ENCODE peak calls at places on chromosomes 6 and 20, in eight cellular contexts. K is OCI-LY7, N is tibial artery, F is transverse colon, D is AG04450, S is left lung, Q is HCT116, J is WERI-Rb-1. E is an unnamed sample.

GRCh38 chr6:5151955-5152401 is 66.8 kb downstream of the PPP1R3G start:
- DNase-seq in K (no peak), J (no peak), D (peak; percentile 18), N (no peak), S (no peak), F (no peak), Q (no peak), E (no peak)

GRCh38 chr6:111743859-111744692 is 129.2 kb downstream of the FYN start:
- DNase-seq in F (no peak), Q (no peak), D (peak; percentile 52), K (no peak), N (no peak), J (no peak), S (no peak), E (peak; percentile 52)

GRCh38 chr20:20734475-20734948 is 22.1 kb upstream of the RALGAPA2 start:
- DNase-seq in J (peak; percentile 24), F (no peak), D (no peak), K (no peak), Q (no peak), N (no peak), S (no peak), E (no peak)

GRCh38 chr6:167893416-167893815 is 66.7 kb downstream of the AFDN start:
- DNase-seq in Q (peak; percentile 10), K (no peak), D (no peak), S (no peak), J (no peak), F (no peak), N (no peak), E (no peak)

GRCh38 chr6:167396068-167396658 is 71.3 kb downstream of the TTLL2 start:
- DNase-seq in S (no peak), F (no peak), D (no peak), N (no peak), Q (no peak), K (no peak), J (no peak), E (no peak)

GRCh38 chr6:151847064-151847463 is 39.6 kb downstream of the ESR1 start:
- DNase-seq in S (no peak), J (no peak), N (no peak), D (no peak), F (no peak), Q (no peak), K (peak; percentile 24), E (no peak)

GRCh38 chr6:82247634-82248232 is at the start of gene IBTK:
- DNase-seq in D (peak; percentile 73), F (peak; percentile 96), S (peak; percentile 95), K (peak; percentile 91), Q (peak; percentile 86), N (peak; percentile 94), J (peak; percentile 93), E (peak; percentile 95)

GRCh38 chr20:57076202-57076651 is 190.2 kb downstream of the BMP7 start:
- DNase-seq in N (no peak), D (no peak), K (no peak), F (no peak), S (no peak), J (no peak), Q (no peak), E (no peak)

GRCh38 chr6:110033101-110033500 is 55.0 kb downstream of the GPR6 start:
- DNase-seq in J (no peak), D (no peak), Q (no peak), S (no peak), F (no peak), N (no peak), K (no peak), E (no peak)

GRCh38 chr20:37158248-37158647 is 20.9 kb upstream of the RPN2 start:
- DNase-seq in S (no peak), D (no peak), J (no peak), K (no peak), N (no peak), F (no peak), Q (no peak), E (no peak)

GRCh38 chr6:38179300-38179699 is 359.8 kb downstream of the ZFAND3 start:
- DNase-seq in K (no peak), N (peak; percentile 15), D (no peak), F (no peak), S (peak; percentile 15), J (peak; percentile 37), Q (no peak), E (no peak)

GRCh38 chr6:16168858-16169257 is 40.0 kb downstream of the MYLIP start:
- DNase-seq in J (peak; percentile 74), F (no peak), Q (peak; percentile 10), N (no peak), D (no peak), S (no peak), K (peak; percentile 48), E (no peak)

GRCh38 chr6:28757429-28758045 is 166.2 kb downstream of the TRIM27 start:
- DNase-seq in J (no peak), N (no peak), D (no peak), K (no peak), S (no peak), Q (no peak), F (no peak), E (no peak)

GRCh38 chr20:32285621-32286334 is 8.3 kb downstream of the KIF3B start:
- DNase-seq in Q (no peak), J (no peak), F (peak; percentile 40), S (no peak), N (no peak), D (no peak), K (peak; percentile 88), E (no peak)

DNA sequence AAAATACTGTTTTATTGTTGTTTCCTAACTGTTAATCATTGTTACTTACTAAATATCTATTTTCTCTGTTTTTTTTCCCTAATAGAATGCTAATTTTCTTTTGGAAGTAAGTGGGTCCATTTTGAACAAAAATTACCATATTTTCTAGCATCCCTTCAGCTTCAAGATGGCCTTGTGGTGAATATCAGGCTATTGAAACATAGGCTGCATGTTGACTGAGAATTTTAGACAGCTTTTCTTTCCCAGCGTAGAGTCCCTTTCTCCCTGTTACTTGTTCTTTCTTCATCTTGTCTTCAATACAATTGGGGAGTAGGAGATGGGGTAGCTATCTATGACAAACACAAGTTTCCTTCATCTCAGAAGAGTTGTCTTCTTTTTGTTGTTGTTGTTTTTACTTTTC is 397.0 kb downstream of the DOK5 start:
- DNase-seq in D (no peak), Q (no peak), N (no peak), F (no peak), K (no peak), S (no peak), J (no peak), E (no peak)
- H3K9me3 ChIP-seq in D (peaks cover 3% of the 10 kb centered on the region), Q (peaks cover 21% of the 10 kb centered on the region), N (no peaks in the 10 kb centered on the region), F (no peaks in the 10 kb centered on the region), K (no peaks in the 10 kb centered on the region), S (peaks cover 2% of the 10 kb centered on the region), J (no peaks in the 10 kb centered on the region), E (no peaks in the 10 kb centered on the region)

GRCh38 chr6:107636486-107636885 is 146.6 kb downstream of the SOBP start:
- DNase-seq in K (no peak), S (no peak), J (no peak), Q (no peak), F (no peak), N (no peak), D (no peak), E (no peak)
- TF ChIP-seq CTCF in K (peak; percentile 34), S (no peak), J (peak; percentile 22), Q (no peak), F (no peak), N (no peak), D (no peak), E (no peak)

GRCh38 chr20:51301026-51301425 is 241.5 kb downstream of the NFATC2 start:
- DNase-seq in J (no peak), F (no peak), Q (no peak), D (no peak), S (no peak), K (no peak), N (no peak), E (no peak)
- H3K9me3 ChIP-seq in J (peaks cover 12% of the 10 kb centered on the region), F (no peaks in the 10 kb centered on the region), Q (peaks cover 10% of the 10 kb centered on the region), D (peaks cover 17% of the 10 kb centered on the region), S (peaks cover 14% of the 10 kb centered on the region), K (peaks cover 15% of the 10 kb centered on the region), N (peaks cover 6% of the 10 kb centered on the region), E (peaks cover 16% of the 10 kb centered on the region)

GRCh38 chr20:48686238-48687096 is 141.3 kb downstream of the PREX1 start:
- DNase-seq in J (peak; percentile 58), K (no peak), F (no peak), Q (no peak), D (no peak), S (no peak), N (peak; percentile 53), E (no peak)
- TF ChIP-seq CTCF in J (peak; percentile 8), K (no peak), F (no peak), Q (no peak), D (no peak), S (no peak), N (no peak), E (no peak)

DNA sequence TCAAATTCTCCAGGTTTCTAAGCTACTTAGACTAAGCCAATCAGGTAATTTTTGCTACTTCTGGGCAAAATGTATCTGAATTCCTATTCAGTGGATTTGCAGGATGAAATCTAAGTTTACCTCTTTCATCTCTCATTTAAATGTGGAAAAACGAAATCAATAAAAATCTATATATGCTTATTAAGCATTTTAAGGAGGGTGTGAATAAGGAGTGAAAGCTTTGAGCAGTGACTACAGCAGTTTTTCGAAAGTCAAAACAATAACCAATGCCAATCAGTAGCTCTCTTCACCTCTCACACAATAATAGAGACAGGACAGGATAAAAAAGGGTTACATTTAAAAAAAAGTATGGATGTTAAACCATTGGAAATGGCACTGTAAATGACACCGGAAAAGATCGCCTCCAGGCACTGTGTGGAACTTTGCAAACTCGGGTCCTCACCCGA is 476 bp upstream of the BCKDHB start:
- DNase-seq in K (no peak), S (no peak), D (no peak), Q (no peak), N (no peak), J (no peak), F (no peak), E (no peak)
- H3K9me3 ChIP-seq in K (no peaks in the 10 kb centered on the region), S (no peaks in the 10 kb centered on the region), D (no peaks in the 10 kb centered on the region), Q (no peaks in the 10 kb centered on the region), N (no peaks in the 10 kb centered on the region), J (no peaks in the 10 kb centered on the region), F (no peaks in the 10 kb centered on the region), E (no peaks in the 10 kb centered on the region)

E was measured in tibial nerve.